ENCODE peak calls at places on chromosomes 16 and 17, in seven cellular contexts. S is stimulated activated naive B cell treated with anti-CD40 and anti-IgM and Interleukin-4, amounts not matched to agents 10 μg/mL and 1 μg/mL and 100 μg/mL, for 72 hours; E is NCI-H524; I is mesenchymal stem cell; Q is HAP-1; C is right lobe of liver; L is GM23248. P is an unnamed sample.

GRCh38 chr17:80850109-80850508 is 141.5 kb upstream of the CHMP6 start:
- DNase-seq in S (no peak), E (no peak), I (no peak), Q (no peak), C (no peak), L (no peak), P (no peak)

GRCh38 chr17:15498107-15498506 is 30.7 kb upstream of the CDRT4 start:
- DNase-seq in S (no peak), E (no peak), I (no peak), Q (no peak), C (no peak), L (peak), P (no peak)

GRCh38 chr17:57445051-57445450 is 188.7 kb downstream of the MSI2 start:
- DNase-seq in S (no peak), E (no peak), I (peak), Q (no peak), C (no peak), L (no peak), P (no peak)

GRCh38 chr17:17645961-17646360 is 35.3 kb upstream of the RAI1 start:
- DNase-seq in S (no peak), E (no peak), I (no peak), Q (no peak), C (no peak), L (peak), P (peak)

GRCh38 chr17:31511176-31511540 is 119.7 kb downstream of the RAB11FIP4 start:
- DNase-seq in S (no peak), E (no peak), I (no peak), Q (no peak), C (peak), L (no peak), P (no peak)

GRCh38 chr17:72099919-72100318 is 20.9 kb upstream of the SOX9 start:
- DNase-seq in S (no peak), E (no peak), I (peak), Q (no peak), C (no peak), L (peak), P (no peak)

GRCh38 chr16:24552705-24553104 is 13.3 kb downstream of the RBBP6 start:
- DNase-seq in S (no peak), E (no peak), I (no peak), Q (no peak), C (no peak), L (no peak), P (no peak)

GRCh38 chr17:602436-602835 is 112.2 kb downstream of the VPS53 start:
- DNase-seq in S (no peak), E (peak), I (peak), Q (no peak), C (no peak), L (peak), P (peak)

GRCh38 chr17:1865252-1866037 is 35.6 kb downstream of the RPA1 start:
- DNase-seq in S (peak), E (peak), I (peak), Q (peak), C (no peak), L (peak), P (peak)

GRCh38 chr17:46044989-46045388 is 45.9 kb downstream of the STH start:
- DNase-seq in S (no peak), E (no peak), I (no peak), Q (no peak), C (no peak), L (no peak), P (no peak)

GRCh38 chr17:21076242-21076641 is 33.4 kb upstream of the USP22 start:
- DNase-seq in S (no peak), E (no peak), I (no peak), Q (no peak), C (no peak), L (no peak), P (no peak)

GRCh38 chr17:65638221-65638940 is 76.9 kb upstream of the AXIN2 start:
- DNase-seq in S (no peak), E (no peak), I (peak), Q (no peak), C (no peak), L (no peak), P (no peak)

GRCh38 chr17:8109669-8110455 is 8.5 kb downstream of the ALOXE3 start:
- DNase-seq in S (peak), E (peak), I (no peak), Q (peak), C (peak), L (peak), P (no peak)

GRCh38 chr16:56872863-56873391 is 7.9 kb downstream of the SLC12A3 start:
- DNase-seq in S (no peak), E (no peak), I (peak), Q (no peak), C (no peak), L (peak), P (no peak)

GRCh38 chr16:477758-478157 is 49.8 kb upstream of the CAPN15 start:
- DNase-seq in S (no peak), E (no peak), I (no peak), Q (no peak), C (no peak), L (no peak), P (no peak)

GRCh38 chr17:64355536-64356303 is 34.9 kb downstream of the PECAM1 start:
- DNase-seq in S (no peak), E (no peak), I (no peak), Q (no peak), C (no peak), L (peak), P (peak)

GRCh38 chr17:72953621-72954020 is 138.9 kb downstream of the SLC39A11 start:
- DNase-seq in S (no peak), E (peak), I (no peak), Q (no peak), C (no peak), L (no peak), P (no peak)

GRCh38 chr17:78674156-78674555 is 97.0 kb upstream of the DNAH17 start:
- DNase-seq in S (no peak), E (peak), I (no peak), Q (no peak), C (no peak), L (no peak), P (no peak)

GRCh38 chr17:1447061-1447460 is 9.0 kb downstream of the CRK start:
- DNase-seq in S (no peak), E (no peak), I (peak), Q (no peak), C (no peak), L (no peak), P (no peak)

GRCh38 chr16:4265676-4266075 is 7.1 kb downstream of the TFAP4 start:
- DNase-seq in S (no peak), E (no peak), I (no peak), Q (no peak), C (no peak), L (no peak), P (no peak)

GRCh38 chr16:49855280-49855821 is 561 bp downstream of the ZNF423 start:
- DNase-seq in S (no peak), E (peak), I (peak), Q (peak), C (peak), L (peak), P (peak)

GRCh38 chr17:42163113-42163512 is 8.3 kb upstream of the RAB5C start:
- DNase-seq in S (no peak), E (peak), I (no peak), Q (no peak), C (no peak), L (no peak), P (no peak)

GRCh38 chr16:58025351-58026138 is at the start of gene MMP15:
- DNase-seq in S (peak), E (peak), I (peak), Q (peak), C (peak), L (peak), P (peak)

GRCh38 chr16:66131156-66131807 is 235.2 kb upstream of the CDH5 start:
- DNase-seq in S (no peak), E (no peak), I (peak), Q (no peak), C (no peak), L (peak), P (peak)

GRCh38 chr17:10155334-10156081 is 42.9 kb downstream of the GAS7 start:
- DNase-seq in S (no peak), E (no peak), I (no peak), Q (no peak), C (no peak), L (peak), P (peak)

GRCh38 chr17:4591529-4591928 is 7.2 kb downstream of the SMTNL2 start:
- DNase-seq in S (no peak), E (peak), I (peak), Q (no peak), C (no peak), L (peak), P (peak)